ENCODE peak calls at places on chromosomes 13 and 19, in four cellular contexts. I is psoas muscle, D is dorsolateral prefrontal cortex, U is breast epithelium. S is an unnamed sample.

GRCh38 chr19:10508707-10509106 is 5.6 kb upstream of the KEAP1 start:
- DNase-seq in D (no peak), U (no peak), I (no peak), S (no peak)

GRCh38 chr13:51921790-51922740 is 60.3 kb downstream of the CCDC70 start:
- DNase-seq in I (no peak), D (no peak), U (no peak), S (no peak)

GRCh38 chr19:50673118-50673517 is 23.9 kb downstream of the C19orf81 start:
- DNase-seq in U (no peak), I (no peak), D (no peak), S (no peak)

GRCh38 chr19:16621165-16621800 is 6.7 kb downstream of the MED26 start:
- DNase-seq in U (no peak), D (no peak), I (peak), S (no peak)

GRCh38 chr19:40596608-40597328 is 4.4 kb upstream of the LTBP4 start:
- DNase-seq in D (no peak), U (no peak), I (peak), S (no peak)

GRCh38 chr13:73136776-73137175 is 78.0 kb downstream of the KLF5 start:
- DNase-seq in D (no peak), I (no peak), U (no peak), S (no peak)

GRCh38 chr19:3440082-3440481 is 40.2 kb downstream of the SMIM24 start:
- DNase-seq in D (no peak), I (peak), U (no peak), S (peak)

GRCh38 chr13:25440081-25440480 is 68.3 kb downstream of the ATP8A2 start:
- DNase-seq in I (no peak), U (no peak), D (no peak), S (no peak)

GRCh38 chr19:18017275-18018083 is 9.5 kb downstream of the ARRDC2 start:
- DNase-seq in D (no peak), U (no peak), I (peak), S (no peak)

GRCh38 chr19:13399746-13400145 is 106.5 kb downstream of the CACNA1A start:
- DNase-seq in U (no peak), D (no peak), I (no peak), S (no peak)

GRCh38 chr19:49432141-49433073 is 7.2 kb downstream of the GFY start:
- DNase-seq in D (no peak), I (no peak), U (no peak), S (no peak)

GRCh38 chr13:51818771-51819511 is 15.0 kb upstream of the DHRS12 start:
- DNase-seq in I (peak), D (no peak), U (no peak), S (no peak)

GRCh38 chr13:94761407-94761806 is 49.1 kb upstream of the SOX21 start:
- DNase-seq in D (no peak), U (no peak), I (no peak), S (no peak)

GRCh38 chr19:45864629-45865082 is 530 bp downstream of the FOXA3 start:
- DNase-seq in U (no peak), D (no peak), I (no peak), S (no peak)

GRCh38 chr19:51040151-51040550 is 5.3 kb upstream of the KLK12 start:
- DNase-seq in D (no peak), I (no peak), U (no peak), S (no peak)

GRCh38 chr13:51666316-51666715 is 82.1 kb downstream of the WDFY2 start:
- DNase-seq in U (no peak), D (no peak), I (no peak), S (no peak)

GRCh38 chr19:42529248-42529764 is 1.0 kb upstream of the CEACAM1 start:
- DNase-seq in I (peak), U (peak), D (peak), S (peak)

GRCh38 chr13:78239681-78240080 is 321.1 kb upstream of the EDNRB start:
- DNase-seq in U (no peak), I (no peak), D (no peak), S (no peak)

GRCh38 chr13:46165485-46166220 is 16.3 kb downstream of the LCP1 start:
- DNase-seq in U (no peak), D (no peak), I (no peak), S (no peak)

GRCh38 chr13:113114511-113115362 is 7.9 kb upstream of the F10 start:
- DNase-seq in I (no peak), D (no peak), U (peak), S (no peak)

GRCh38 chr13:100523437-100523836 is 65.2 kb downstream of the GGACT start:
- DNase-seq in D (no peak), I (no peak), U (no peak), S (no peak)

GRCh38 chr13:66222926-66223325 is 1007.2 kb downstream of the PCDH9 start:
- DNase-seq in D (no peak), I (no peak), U (no peak), S (no peak)

GRCh38 chr13:112210401-112210800 is 143.5 kb downstream of the SOX1 start:
- DNase-seq in I (no peak), U (no peak), D (no peak), S (no peak)

GRCh38 chr13:44969858-44970484 is 19.3 kb downstream of the NUFIP1 start:
- DNase-seq in U (no peak), D (no peak), I (no peak), S (no peak)

GRCh38 chr13:42279080-42279479 is 7.1 kb downstream of the AKAP11 start:
- DNase-seq in D (no peak), I (no peak), U (no peak), S (no peak)

GRCh38 chr13:113761136-113761535 is 2.1 kb downstream of the TMEM255B start:
- DNase-seq in U (no peak), I (no peak), D (no peak), S (no peak)

GRCh38 chr13:71874490-71874889 is 7.5 kb upstream of the DACH1 start:
- DNase-seq in I (no peak), D (no peak), U (no peak), S (no peak)

GRCh38 chr13:24165746-24166145 is 5.2 kb downstream of the SPATA13 start:
- DNase-seq in U (no peak), D (no peak), I (no peak), S (no peak)

GRCh38 chr19:17137417-17137816 is 61.8 kb downstream of the MYO9B start:
- DNase-seq in I (no peak), U (no peak), D (no peak), S (no peak)

GRCh38 chr13:58165617-58166016 is 534.1 kb downstream of the PCDH17 start:
- DNase-seq in D (no peak), U (no peak), I (no peak), S (no peak)

GRCh38 chr19:2399582-2399981 is 27.8 kb downstream of the TIMM13 start:
- DNase-seq in D (no peak), I (no peak), U (no peak), S (no peak)

GRCh38 chr13:109697936-109698335 is 88.4 kb downstream of the IRS2 start:
- DNase-seq in I (no peak), D (no peak), U (no peak), S (no peak)

GRCh38 chr19:51024924-51025323 is 1.5 kb downstream of the KLK11 start:
- DNase-seq in U (no peak), D (no peak), I (peak), S (no peak)

GRCh38 chr13:25455146-25455545 is 83.4 kb downstream of the ATP8A2 start:
- DNase-seq in U (no peak), I (no peak), D (peak), S (no peak)

GRCh38 chr13:90302113-90302512 is 1045.4 kb upstream of the MIR17HG start:
- DNase-seq in U (no peak), D (no peak), I (no peak), S (no peak)

GRCh38 chr19:52142001-52142595 is 2.4 kb upstream of the ZNF616 start:
- DNase-seq in D (no peak), I (no peak), U (no peak), S (no peak)

GRCh38 chr19:45136507-45137178 is 24.1 kb downstream of the NKPD1 start:
- DNase-seq in D (no peak), U (no peak), I (no peak), S (no peak)

GRCh38 chr19:861756-862528 is 2.5 kb downstream of the CFD start:
- DNase-seq in D (no peak), U (no peak), I (peak), S (peak)

GRCh38 chr19:861099-861755 is 1.8 kb downstream of the CFD start:
- DNase-seq in D (no peak), U (no peak), I (peak), S (no peak)

GRCh38 chr19:858868-859843 is at the start of gene CFD:
- DNase-seq in D (no peak), I (peak), U (no peak), S (no peak)

GRCh38 chr19:862529-863304 is 3.3 kb downstream of the CFD start:
- DNase-seq in I (peak), U (peak), D (no peak), S (peak)

DNA sequence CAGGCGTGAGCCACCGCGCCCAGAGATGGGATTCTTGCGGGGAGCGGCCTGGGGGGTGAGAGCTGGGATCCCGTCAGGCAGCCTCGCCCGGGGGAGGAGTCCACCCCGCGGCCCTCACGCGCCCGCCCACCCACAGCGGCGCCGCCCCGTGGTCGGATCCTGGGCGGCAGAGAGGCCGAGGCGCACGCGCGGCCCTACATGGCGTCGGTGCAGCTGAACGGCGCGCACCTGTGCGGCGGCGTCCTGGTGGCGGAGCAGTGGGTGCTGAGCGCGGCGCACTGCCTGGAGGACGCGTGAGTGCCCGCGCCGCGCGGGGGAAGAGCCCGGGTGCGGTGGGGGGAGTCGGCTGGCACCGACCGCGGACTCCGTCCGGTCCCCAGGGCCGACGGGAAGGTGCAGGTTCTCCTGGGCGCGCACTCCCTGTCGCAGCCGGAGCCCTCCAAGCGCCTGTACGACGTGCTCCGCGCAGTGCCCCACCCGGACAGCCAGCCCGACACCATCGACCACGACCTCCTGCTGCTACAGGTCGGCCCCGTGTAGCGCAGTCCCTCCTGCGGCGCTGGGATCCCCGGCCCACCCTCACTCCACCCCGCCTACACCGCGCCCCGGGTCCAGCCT is 1.1 kb downstream of the CFD start:
- DNase-seq in I (peak), U (no peak), D (no peak), S (peak)
- H3K4me3 ChIP-seq in I (peak), U (peak), D (peak), S (peak)

DNA sequence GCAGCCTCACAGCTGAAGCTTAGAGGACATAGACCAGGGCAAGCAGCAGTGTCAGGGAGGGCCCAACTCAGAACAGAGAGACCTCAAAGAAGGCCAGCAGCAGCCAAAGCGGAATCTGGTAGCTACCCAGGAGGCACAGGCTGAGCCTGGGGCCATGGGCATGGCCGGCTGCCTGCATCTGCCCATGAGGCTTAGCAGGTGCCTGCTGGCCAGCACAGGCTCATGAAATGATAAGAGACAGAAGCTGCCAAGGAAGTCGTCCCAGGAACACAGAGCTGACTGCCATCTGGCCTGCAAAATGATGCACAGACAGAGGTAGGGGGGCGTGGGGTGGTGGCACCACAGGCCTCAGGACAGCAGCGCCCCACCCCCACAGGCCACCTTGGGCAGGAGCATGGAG is 29.2 kb downstream of the TUBA3C start:
- DNase-seq in I (no peak), U (no peak), D (no peak), S (no peak)
- TF ChIP-seq CTCF in I (no peak), U (no peak), D (no peak), S (no peak)

DNA sequence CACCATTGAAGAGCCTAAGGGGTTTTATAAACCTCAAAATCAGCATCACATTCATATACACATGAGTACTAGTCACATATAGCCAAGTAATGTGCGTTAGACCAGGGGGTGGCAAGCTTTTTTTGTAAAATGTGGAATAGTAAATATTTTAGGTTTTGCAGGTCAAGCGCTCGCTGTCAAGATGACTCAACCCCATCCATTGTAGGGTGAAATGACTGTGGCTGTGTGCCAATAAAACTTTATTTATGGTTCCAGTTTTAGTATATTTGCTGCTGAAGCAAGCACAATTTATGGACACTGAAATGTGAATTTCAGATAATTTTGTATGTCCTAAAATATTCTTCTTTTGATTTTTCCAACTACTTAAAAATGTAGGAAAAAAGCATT is 21.6 kb downstream of the RFX2 start:
- DNase-seq in U (no peak), I (no peak), D (no peak), S (no peak)
- H3K27ac ChIP-seq in U (peak), I (peak), D (no peak), S (no peak)

DNA sequence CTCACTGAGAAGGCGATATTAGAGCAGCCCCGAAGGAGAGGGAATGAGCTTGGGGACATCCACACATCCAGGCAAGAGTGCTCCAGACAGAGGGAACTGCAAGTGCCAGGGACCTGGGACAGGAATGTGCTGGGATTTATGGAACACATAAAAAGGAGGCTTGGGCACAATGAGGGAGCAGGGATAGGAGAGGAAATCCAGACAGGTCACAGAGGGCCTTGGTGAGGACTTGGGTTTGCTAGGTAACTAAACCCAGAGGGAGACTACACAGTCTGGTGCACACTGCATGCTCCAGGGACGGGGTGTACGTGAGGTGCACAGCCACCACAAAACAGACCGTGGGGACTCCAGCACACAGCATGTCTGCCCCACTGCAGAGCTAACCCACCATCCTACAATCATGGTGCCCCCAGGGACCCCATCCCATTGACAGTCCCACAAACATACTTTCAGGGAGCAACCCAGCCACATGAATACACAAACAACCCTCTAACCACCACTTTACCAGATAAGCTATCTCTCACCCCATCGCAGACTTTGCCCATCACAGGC is 5.6 kb upstream of the ZFP36 start:
- DNase-seq in U (no peak), D (no peak), I (no peak), S (peak)
- H3K4me3 ChIP-seq in U (no peak), D (no peak), I (no peak), S (no peak)

GRCh38 chr13:30679483-30680330 is 55.6 kb upstream of the ALOX5AP start:
- DNase-seq in U (no peak), D (peak), I (no peak), S (peak)
- TF ChIP-seq CTCF in U (peak), D (peak), I (peak), S (peak)

GRCh38 chr19:7213628-7214328 is 80.4 kb downstream of the INSR start:
- DNase-seq in U (no peak), D (no peak), I (no peak), S (no peak)
- H3K27ac ChIP-seq in U (no peak), D (no peak), I (peak), S (no peak)

GRCh38 chr19:29643361-29643935 is 21.8 kb upstream of the PLEKHF1 start:
- DNase-seq in U (no peak), D (no peak), I (no peak), S (no peak)

GRCh38 chr19:29645491-29645867 is 19.8 kb upstream of the PLEKHF1 start:
- DNase-seq in D (no peak), U (no peak), I (no peak), S (no peak)

GRCh38 chr19:29641597-29641996 is 23.7 kb upstream of the PLEKHF1 start:
- DNase-seq in I (no peak), D (no peak), U (no peak), S (no peak)

GRCh38 chr19:29644179-29644578 is 21.1 kb upstream of the PLEKHF1 start:
- DNase-seq in D (no peak), U (peak), I (no peak), S (no peak)

GRCh38 chr19:29645911-29646310 is 19.4 kb upstream of the PLEKHF1 start:
- DNase-seq in U (peak), I (peak), D (peak), S (no peak)
- H3K4me3 ChIP-seq in U (no peak), I (no peak), D (no peak), S (no peak)

GRCh38 chr19:5547881-5548280 is 19.9 kb downstream of the TINCR start:
- DNase-seq in U (no peak), D (no peak), I (no peak), S (no peak)
- TF ChIP-seq CTCF in U (peak), D (peak), I (peak), S (peak)

GRCh38 chr19:47778954-47779351 is 450 bp downstream of the SELENOW start:
- DNase-seq in I (peak), U (no peak), D (peak), S (peak)
- H3K27ac ChIP-seq in I (peak), U (peak), D (peak), S (peak)

DNA sequence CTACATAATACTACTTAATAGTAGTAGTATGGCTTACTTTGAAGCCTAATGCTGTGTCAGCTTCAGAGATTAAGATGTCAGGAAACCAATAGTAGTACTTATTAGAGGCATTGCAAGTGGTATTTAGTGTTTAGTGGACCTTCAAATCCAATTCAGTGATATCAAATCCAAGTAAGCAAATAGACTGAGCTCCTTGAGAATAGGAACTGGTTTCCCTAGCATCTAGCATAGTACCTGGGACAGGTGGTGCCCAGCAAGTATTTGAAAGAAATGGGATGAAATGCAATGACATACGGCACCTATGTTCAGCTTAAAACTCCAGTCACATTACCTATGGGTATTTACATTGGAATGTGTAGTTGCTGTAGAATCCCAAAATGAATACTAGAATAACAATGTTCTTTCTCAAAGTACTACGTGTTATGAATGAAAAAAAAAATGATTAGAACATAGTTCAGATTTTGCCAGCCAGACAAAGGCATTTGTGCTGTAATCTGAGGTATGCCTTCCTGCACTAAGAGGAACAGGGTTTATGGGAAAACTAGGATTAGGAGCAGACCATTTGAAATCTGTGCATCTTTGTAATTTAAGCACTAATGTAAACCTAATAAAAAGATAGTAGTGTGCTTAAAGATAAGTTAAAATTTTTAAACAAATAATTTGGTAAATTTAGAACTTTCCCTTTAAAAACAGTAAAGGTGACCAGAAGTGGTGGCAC is 17.1 kb downstream of the LSM14A start:
- DNase-seq in U (no peak), I (no peak), D (no peak), S (no peak)
- H3K4me3 ChIP-seq in U (no peak), I (no peak), D (no peak), S (no peak)

S was measured in CD8-positive, alpha-beta T cell.